ENCODE peak calls at places on chromosomes 3 and 15, in five cellular contexts. J, Z, G, D and U are unnamed samples.

GRCh38 chr3:151011427-151011826 is 38.9 kb upstream of the CLRN1 start:
- DNase-seq in Z (no peak), J (no peak), D (no peak), G (peak; percentile 75), U (peak; percentile 53)

GRCh38 chr3:184001761-184002160 is 15.9 kb downstream of the ABCC5 start:
- DNase-seq in D (no peak), G (no peak), J (no peak), Z (no peak), U (no peak)

GRCh38 chr15:59165726-59166125 is 40.9 kb upstream of the LDHAL6B start:
- DNase-seq in Z (no peak), J (no peak), D (no peak), G (no peak), U (peak; percentile 88)

GRCh38 chr15:85959573-85959972 is 120.1 kb upstream of the AGBL1 start:
- DNase-seq in D (no peak), G (no peak), J (no peak), Z (no peak), U (no peak)

GRCh38 chr3:48572517-48572916 is 8.9 kb upstream of the UCN2 start:
- DNase-seq in Z (no peak), D (no peak), G (no peak), J (no peak), U (no peak)

GRCh38 chr3:59773970-59774369 is 724.1 kb upstream of the CFAP20DC start:
- DNase-seq in D (no peak), G (no peak), Z (no peak), J (no peak), U (no peak)

GRCh38 chr15:81909229-81910087 is 136.4 kb downstream of the MEX3B start:
- DNase-seq in Z (peak; percentile 54), J (no peak), D (no peak), G (no peak), U (no peak)

GRCh38 chr15:59349715-59350420 is 22.8 kb downstream of the MYO1E start:
- DNase-seq in D (no peak), J (peak; percentile 91), Z (peak; percentile 76), G (peak; percentile 97), U (peak; percentile 97)

GRCh38 chr3:35651888-35652287 is 12.6 kb downstream of the ARPP21 start:
- DNase-seq in G (peak; percentile 67), D (no peak), J (peak; percentile 50), Z (no peak), U (no peak)

GRCh38 chr3:12473503-12473902 is 10.8 kb upstream of the TSEN2 start:
- DNase-seq in D (no peak), Z (no peak), J (no peak), G (no peak), U (no peak)

DNA sequence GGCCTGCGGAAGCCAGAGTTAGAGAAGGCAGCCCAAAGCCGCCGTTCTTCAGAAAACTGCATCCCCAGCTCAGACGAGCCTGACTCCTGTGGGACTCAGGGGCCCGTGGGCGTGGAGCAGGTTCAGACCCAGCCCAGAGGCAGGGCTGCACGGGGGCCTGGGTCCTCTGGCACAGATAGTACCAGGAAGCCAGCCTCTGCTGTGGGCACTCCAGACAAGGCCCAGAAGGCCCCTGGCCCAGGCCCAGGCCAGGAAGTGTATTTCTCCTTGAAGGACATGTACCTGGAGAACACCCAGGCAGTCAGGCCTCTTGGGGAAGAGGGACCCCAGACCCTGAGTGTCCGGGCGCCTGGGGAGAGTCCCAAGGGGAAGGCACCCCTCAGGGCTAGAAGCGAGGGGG is 23.1 kb downstream of the ALPK3 start:
- DNase-seq in Z (no peak), G (no peak), J (no peak), D (no peak), U (no peak)
- H3K27ac ChIP-seq in Z (peak overlapping the region; percentile 67), G (no peak overlapping the region), J (no peak overlapping the region), D (peak overlapping the region; percentile 95), U (no peak overlapping the region)

DNA sequence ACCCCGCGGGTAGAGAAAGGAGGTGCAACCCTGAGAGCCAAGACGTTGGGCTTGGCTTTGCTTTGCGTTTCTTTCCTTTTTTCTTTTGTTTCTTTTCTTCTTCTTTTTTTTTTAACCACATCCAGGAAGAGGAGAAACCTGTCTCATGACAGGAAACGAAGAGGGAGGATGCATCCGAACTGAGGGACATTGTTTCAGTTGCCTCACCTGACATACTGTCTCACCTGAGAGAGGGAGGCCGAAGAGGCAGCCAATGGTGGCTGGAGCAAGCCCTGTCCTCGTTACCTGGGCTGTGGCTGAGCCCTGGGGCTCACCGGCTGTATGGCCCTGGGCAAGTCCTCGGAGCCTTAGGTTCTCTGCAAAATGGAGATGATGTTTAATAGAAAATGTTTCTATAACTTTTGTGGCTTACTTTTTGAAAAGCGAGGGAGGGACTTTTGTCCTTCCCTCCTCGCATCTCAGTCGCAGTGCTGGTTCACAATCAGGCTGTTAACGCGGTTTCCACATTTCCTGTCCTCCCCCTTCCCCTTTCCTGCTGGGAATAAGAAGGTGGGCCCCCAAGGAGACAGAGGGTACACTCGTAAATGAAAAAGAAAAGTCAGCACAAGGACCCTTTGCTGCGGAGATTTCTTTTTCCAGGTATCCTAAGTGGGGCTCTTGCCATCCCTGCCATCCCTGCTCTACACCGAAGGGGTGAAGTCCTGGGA is 29.4 kb downstream of the ARHGAP31 start:
- DNase-seq in Z (peak; percentile 42), G (no peak), D (no peak), J (no peak), U (peak; percentile 72)
- H3K27ac ChIP-seq in Z (peak overlapping the region; percentile 99), G (peak overlapping the region; percentile 92), D (peak overlapping the region; percentile 93), J (peak overlapping the region; percentile 86), U (peak overlapping the region; percentile 65)

DNA sequence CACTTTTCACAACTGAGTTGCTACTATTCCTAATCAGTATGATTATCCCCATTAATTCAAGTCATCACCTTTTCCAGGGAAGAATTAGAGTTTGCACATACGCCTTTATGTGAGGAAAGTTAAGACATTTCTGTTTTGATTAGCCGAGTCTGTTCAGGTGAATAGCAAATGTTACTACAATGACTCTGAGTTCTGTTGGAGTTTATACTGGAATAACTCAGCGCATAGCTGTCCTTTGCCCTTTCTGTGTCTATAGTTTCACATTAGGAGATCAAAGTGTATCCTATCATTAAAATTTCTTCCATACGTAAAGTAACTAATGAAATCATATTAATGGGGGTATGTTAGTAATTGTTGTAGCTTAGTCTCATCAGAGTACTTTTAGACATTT is 4.9 kb downstream of the RAB8B start:
- DNase-seq in D (no peak), Z (no peak), J (no peak), G (no peak), U (no peak)
- H3K27ac ChIP-seq in D (peak overlapping the region; percentile 64), Z (no peak overlapping the region), J (no peak overlapping the region), G (no peak overlapping the region), U (no peak overlapping the region)

GRCh38 chr15:65248506-65248905 is 37.2 kb upstream of the CILP start:
- DNase-seq in J (no peak), Z (no peak), G (no peak), D (no peak), U (no peak)
- H3K27ac ChIP-seq in J (no peak overlapping the region), Z (peak overlapping the region; percentile 31), G (no peak overlapping the region), D (peak overlapping the region; percentile 15), U (no peak overlapping the region)

DNA sequence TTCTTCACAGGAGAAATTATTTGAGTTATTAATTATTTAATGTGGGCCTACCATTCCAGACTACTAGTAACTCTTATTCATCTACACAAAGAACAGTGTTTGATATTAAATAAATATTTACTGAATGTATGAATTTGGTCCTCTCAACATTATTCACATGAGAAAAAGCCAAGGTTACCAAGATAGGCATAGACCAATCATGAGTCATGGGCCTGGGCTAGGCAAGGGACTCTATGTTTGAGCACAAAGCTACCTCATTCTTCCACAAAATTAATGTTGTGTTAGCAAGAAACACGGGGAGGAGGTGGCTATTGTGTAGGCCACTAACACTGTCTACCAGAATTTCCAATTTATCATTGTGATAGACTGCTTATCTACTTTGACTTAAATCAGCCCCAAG is 115.7 kb downstream of the SERPINI1 start:
- DNase-seq in J (peak; percentile 40), D (no peak), G (peak; percentile 33), Z (no peak), U (no peak)
- H3K27ac ChIP-seq in J (no peak overlapping the region), D (no peak overlapping the region), G (no peak overlapping the region), Z (no peak overlapping the region), U (no peak overlapping the region)